ENCODE peak calls at places on chromosomes 4 and X, in six cellular contexts. One of them, this sample, is unnamed.

GRCh38 chr4:30460818-30461217 is 259.4 kb upstream of the PCDH7 start:
- DNase-seq in pancreas: no peak
- DNase-seq in fibroblast of the aortic adventitia: no peak
- DNase-seq in NCI-H1694 treated with DMSO at 0.1 percent for 48 hours: no peak
- DNase-seq in activated effector memory CD4-positive, alpha-beta T cell treated with Interleukin-2 at 50 U/mL for 16 hours: no peak
- DNase-seq in effector memory CD8-positive, alpha-beta T cell: no peak
- DNase-seq in this sample: no peak

GRCh38 chrX:39752820-39753219 is 344.9 kb downstream of the BCOR start:
- DNase-seq in pancreas: peak; percentile 44
- DNase-seq in fibroblast of the aortic adventitia: peak; percentile 45
- DNase-seq in NCI-H1694 treated with DMSO at 0.1 percent for 48 hours: peak; percentile 80
- DNase-seq in activated effector memory CD4-positive, alpha-beta T cell treated with Interleukin-2 at 50 U/mL for 16 hours: no peak
- DNase-seq in effector memory CD8-positive, alpha-beta T cell: no peak
- DNase-seq in this sample: no peak

GRCh38 chrX:40153335-40154221 is 55.8 kb upstream of the BCOR start:
- DNase-seq in pancreas: peak; percentile 71
- DNase-seq in fibroblast of the aortic adventitia: no peak
- DNase-seq in NCI-H1694 treated with DMSO at 0.1 percent for 48 hours: peak; percentile 71
- DNase-seq in activated effector memory CD4-positive, alpha-beta T cell treated with Interleukin-2 at 50 U/mL for 16 hours: peak; percentile 22
- DNase-seq in effector memory CD8-positive, alpha-beta T cell: peak; percentile 32
- DNase-seq in this sample: peak; percentile 82

GRCh38 chrX:20347486-20347885 is 80.8 kb upstream of the RPS6KA3 start:
- DNase-seq in pancreas: no peak
- DNase-seq in fibroblast of the aortic adventitia: peak; percentile 65
- DNase-seq in NCI-H1694 treated with DMSO at 0.1 percent for 48 hours: no peak
- DNase-seq in activated effector memory CD4-positive, alpha-beta T cell treated with Interleukin-2 at 50 U/mL for 16 hours: no peak
- DNase-seq in effector memory CD8-positive, alpha-beta T cell: no peak
- DNase-seq in this sample: no peak

GRCh38 chr4:40388248-40388647 is 53.1 kb downstream of the CHRNA9 start:
- DNase-seq in pancreas: no peak
- DNase-seq in fibroblast of the aortic adventitia: no peak
- DNase-seq in NCI-H1694 treated with DMSO at 0.1 percent for 48 hours: no peak
- DNase-seq in activated effector memory CD4-positive, alpha-beta T cell treated with Interleukin-2 at 50 U/mL for 16 hours: no peak
- DNase-seq in effector memory CD8-positive, alpha-beta T cell: no peak
- DNase-seq in this sample: no peak

GRCh38 chr4:39043697-39044363 is 11.6 kb upstream of the TMEM156 start:
- DNase-seq in pancreas: no peak
- DNase-seq in fibroblast of the aortic adventitia: peak; percentile 40
- DNase-seq in NCI-H1694 treated with DMSO at 0.1 percent for 48 hours: peak; percentile 61
- DNase-seq in activated effector memory CD4-positive, alpha-beta T cell treated with Interleukin-2 at 50 U/mL for 16 hours: no peak
- DNase-seq in effector memory CD8-positive, alpha-beta T cell: no peak
- DNase-seq in this sample: peak; percentile 61

GRCh38 chrX:16002185-16002584 is 121.2 kb upstream of the GRPR start:
- DNase-seq in pancreas: no peak
- DNase-seq in fibroblast of the aortic adventitia: peak; percentile 12
- DNase-seq in NCI-H1694 treated with DMSO at 0.1 percent for 48 hours: no peak
- DNase-seq in activated effector memory CD4-positive, alpha-beta T cell treated with Interleukin-2 at 50 U/mL for 16 hours: no peak
- DNase-seq in effector memory CD8-positive, alpha-beta T cell: no peak
- DNase-seq in this sample: no peak

GRCh38 chrX:114717921-114718320 is 134.0 kb downstream of the HTR2C start:
- DNase-seq in pancreas: no peak
- DNase-seq in fibroblast of the aortic adventitia: no peak
- DNase-seq in NCI-H1694 treated with DMSO at 0.1 percent for 48 hours: no peak
- DNase-seq in activated effector memory CD4-positive, alpha-beta T cell treated with Interleukin-2 at 50 U/mL for 16 hours: no peak
- DNase-seq in effector memory CD8-positive, alpha-beta T cell: no peak
- DNase-seq in this sample: no peak

GRCh38 chrX:108139303-108139702 is 47.7 kb downstream of the ATG4A start:
- DNase-seq in pancreas: no peak
- DNase-seq in fibroblast of the aortic adventitia: no peak
- DNase-seq in NCI-H1694 treated with DMSO at 0.1 percent for 48 hours: peak; percentile 1
- DNase-seq in activated effector memory CD4-positive, alpha-beta T cell treated with Interleukin-2 at 50 U/mL for 16 hours: no peak
- DNase-seq in effector memory CD8-positive, alpha-beta T cell: no peak
- DNase-seq in this sample: no peak

GRCh38 chrX:1807301-1807731 is 192.5 kb downstream of the ASMT start:
- DNase-seq in pancreas: no peak
- DNase-seq in fibroblast of the aortic adventitia: no peak
- DNase-seq in NCI-H1694 treated with DMSO at 0.1 percent for 48 hours: no peak
- DNase-seq in activated effector memory CD4-positive, alpha-beta T cell treated with Interleukin-2 at 50 U/mL for 16 hours: no peak
- DNase-seq in effector memory CD8-positive, alpha-beta T cell: no peak
- DNase-seq in this sample: no peak

GRCh38 chr4:19329631-19330030 is 922.1 kb upstream of the SLIT2 start:
- DNase-seq in pancreas: no peak
- DNase-seq in fibroblast of the aortic adventitia: peak; percentile 52
- DNase-seq in NCI-H1694 treated with DMSO at 0.1 percent for 48 hours: no peak
- DNase-seq in activated effector memory CD4-positive, alpha-beta T cell treated with Interleukin-2 at 50 U/mL for 16 hours: no peak
- DNase-seq in effector memory CD8-positive, alpha-beta T cell: no peak
- DNase-seq in this sample: no peak

GRCh38 chr4:153114771-153115321 is 89.4 kb upstream of the TRIM2 start:
- DNase-seq in pancreas: no peak
- DNase-seq in fibroblast of the aortic adventitia: peak; percentile 83
- DNase-seq in NCI-H1694 treated with DMSO at 0.1 percent for 48 hours: no peak
- DNase-seq in activated effector memory CD4-positive, alpha-beta T cell treated with Interleukin-2 at 50 U/mL for 16 hours: peak; percentile 24
- DNase-seq in effector memory CD8-positive, alpha-beta T cell: no peak
- DNase-seq in this sample: no peak

GRCh38 chr4:37685726-37686372 is 327 bp downstream of the RELL1 start:
- DNase-seq in pancreas: no peak
- DNase-seq in fibroblast of the aortic adventitia: no peak
- DNase-seq in NCI-H1694 treated with DMSO at 0.1 percent for 48 hours: no peak
- DNase-seq in activated effector memory CD4-positive, alpha-beta T cell treated with Interleukin-2 at 50 U/mL for 16 hours: peak; percentile 42
- DNase-seq in effector memory CD8-positive, alpha-beta T cell: peak; percentile 45
- DNase-seq in this sample: peak; percentile 53

This sample was measured in B cell.